ENCODE peak calls at places on chromosomes 13 and 19, in four cellular contexts. M is breast epithelium, T is HCT116, B is sigmoid colon. P is an unnamed sample. For H3K4me1, the result is how much of the 10 kb centered on the place peaks cover.

GRCh38 chr13:33072282-33072681 is 56.1 kb downstream of the KL start:
- DNase-seq in T (no peak), M (no peak), B (no peak), P (no peak)

GRCh38 chr13:108508263-108508662 is 121.1 kb upstream of the MYO16 start:
- DNase-seq in M (no peak), T (peak), B (no peak), P (no peak)

GRCh38 chr19:14347999-14348889 is 33.0 kb upstream of the ADGRE5 start:
- DNase-seq in T (no peak), B (peak), M (peak), P (peak)

GRCh38 chr13:31987535-31988170 is 43.9 kb upstream of the FRY start:
- DNase-seq in T (no peak), B (no peak), M (no peak), P (no peak)

GRCh38 chr19:2296141-2296540 is 11.8 kb downstream of the LINGO3 start:
- DNase-seq in T (no peak), B (no peak), M (no peak), P (no peak)

GRCh38 chr19:55189424-55189823 is 9.3 kb upstream of the SYT5 start:
- DNase-seq in T (peak), B (peak), M (no peak), P (peak)

GRCh38 chr19:3589439-3589838 is 4.2 kb downstream of the GIPC3 start:
- DNase-seq in B (no peak), T (no peak), M (no peak), P (no peak)

GRCh38 chr19:954672-955494 is 29.0 kb downstream of the ARID3A start:
- DNase-seq in M (no peak), B (no peak), T (no peak), P (no peak)

GRCh38 chr13:102033719-102034446 is 368.0 kb downstream of the FGF14 start:
- DNase-seq in M (no peak), B (no peak), T (no peak), P (no peak)

GRCh38 chr13:108961542-108962125 is 332.2 kb downstream of the MYO16 start:
- DNase-seq in M (no peak), T (peak), B (no peak), P (no peak)

GRCh38 chr19:54137913-54138776 is 583 bp downstream of the CNOT3 start:
- DNase-seq in M (no peak), B (no peak), T (no peak), P (no peak)

GRCh38 chr13:107117327-107118012 is 549.5 kb upstream of the ARGLU1 start:
- DNase-seq in M (no peak), B (no peak), T (no peak), P (no peak)

GRCh38 chr19:2475018-2475701 is 767 bp upstream of the GADD45B start:
- DNase-seq in B (peak), T (no peak), M (no peak), P (no peak)

GRCh38 chr13:25462301-25463125 is 90.7 kb downstream of the ATP8A2 start:
- DNase-seq in B (no peak), T (no peak), M (no peak), P (no peak)

GRCh38 chr19:45166723-45167252 is 6.0 kb upstream of the NKPD1 start:
- DNase-seq in B (no peak), M (no peak), T (no peak), P (no peak)

GRCh38 chr19:56837892-56838679 is 2.4 kb downstream of the PEG3 start:
- DNase-seq in T (no peak), B (peak), M (peak), P (peak)

GRCh38 chr13:29594710-29595379 is 643 bp downstream of the SLC7A1 start:
- DNase-seq in M (no peak), T (no peak), B (peak), P (peak)

GRCh38 chr19:35260694-35261304 is 8.0 kb upstream of the USF2 start:
- DNase-seq in B (peak), T (no peak), M (no peak), P (peak)

GRCh38 chr13:51960766-51961165 is 50.5 kb downstream of the ATP7B start:
- DNase-seq in M (no peak), T (no peak), B (no peak), P (no peak)

GRCh38 chr19:38831142-38831605 is 420 bp downstream of the ECH1 start:
- DNase-seq in M (peak), B (peak), T (no peak), P (peak)

GRCh38 chr19:31380854-31381253 is 31.6 kb upstream of the TSHZ3 start:
- DNase-seq in B (no peak), M (no peak), T (no peak), P (no peak)

GRCh38 chr19:43662487-43662886 is 7.5 kb downstream of the PLAUR start:
- DNase-seq in M (no peak), B (no peak), T (no peak), P (no peak)

GRCh38 chr13:32426191-32426980 is 1.5 kb downstream of the N4BP2L1 start:
- DNase-seq in M (no peak), T (no peak), B (no peak), P (no peak)

GRCh38 chr19:28646629-28647028 is 566.3 kb downstream of the UQCRFS1 start:
- DNase-seq in B (no peak), M (no peak), T (no peak), P (no peak)

GRCh38 chr13:112890316-112891131 is 78.5 kb upstream of the MCF2L start:
- DNase-seq in T (no peak), B (no peak), M (no peak), P (no peak)

GRCh38 chr19:30651691-30652090 is 279.5 kb downstream of the ZNF536 start:
- DNase-seq in B (no peak), M (no peak), T (no peak), P (no peak)

GRCh38 chr19:14933506-14933905 is 7.8 kb upstream of the OR7C2 start:
- DNase-seq in T (no peak), B (no peak), M (no peak), P (no peak)

GRCh38 chr13:20487927-20488326 is 37.7 kb downstream of the CRYL1 start:
- DNase-seq in T (no peak), M (no peak), B (no peak), P (no peak)

GRCh38 chr19:33691736-33692135 is 70.0 kb downstream of the CHST8 start:
- DNase-seq in B (no peak), M (peak), T (no peak), P (peak)

GRCh38 chr19:50850738-50851137 is 4.0 kb upstream of the KLK3 start:
- DNase-seq in B (no peak), T (no peak), M (no peak), P (no peak)

GRCh38 chr19:47650695-47651094 is 41.8 kb downstream of the BICRA start:
- DNase-seq in B (no peak), M (no peak), T (no peak), P (no peak)

GRCh38 chr13:67100723-67101122 is 129.4 kb downstream of the PCDH9 start:
- DNase-seq in M (no peak), B (no peak), T (no peak), P (no peak)

GRCh38 chr19:17305517-17306284 is at the start of gene MRPL34:
- DNase-seq in T (peak), M (peak), B (peak), P (peak)

GRCh38 chr19:28009696-28010095 is 1203.3 kb downstream of the UQCRFS1 start:
- DNase-seq in B (no peak), T (no peak), M (no peak), P (no peak)

GRCh38 chr13:29886446-29886845 is 36.0 kb upstream of the UBL3 start:
- DNase-seq in T (no peak), B (no peak), M (no peak), P (no peak)

GRCh38 chr19:12666305-12667048 is at the start of the genes MAN2B1 and WDR83:
- DNase-seq in B (peak), T (no peak), M (peak), P (peak)
- TF ChIP-seq POLR2AphosphoS5 in B (peak), T (peak), M (no peak), P (no peak)

GRCh38 chr19:8459095-8459494 is 14.3 kb downstream of the HNRNPM start:
- DNase-seq in T (no peak), M (no peak), B (no peak), P (no peak)
- H3K4me1 ChIP-seq in T (under half), M (under half), B (under half), P (half or more)

GRCh38 chr19:46298477-46299003 is 1.7 kb downstream of the HIF3A start:
- DNase-seq in T (no peak), B (no peak), M (no peak), P (peak)
- TF ChIP-seq POLR2A in T (no peak), B (peak), M (no peak), P (no peak)

GRCh38 chr13:77422724-77423123 is 95.8 kb upstream of the MYCBP2 start:
- DNase-seq in M (no peak), B (no peak), T (no peak), P (no peak)
- TF ChIP-seq POLR2AphosphoS5 in M (no peak), B (no peak), T (no peak), P (no peak)

GRCh38 chr13:46682015-46682414 is 114.9 kb downstream of the ESD start:
- DNase-seq in M (no peak), B (no peak), T (no peak), P (no peak)
- H3K4me1 ChIP-seq in M (under half), B (under half), T (under half), P (under half)

GRCh38 chr19:18715416-18715815 is 31.9 kb downstream of the CRTC1 start:
- DNase-seq in T (no peak), B (no peak), M (no peak), P (no peak)
- TF ChIP-seq POLR2A in T (no peak), B (no peak), M (no peak), P (no peak)

GRCh38 chr13:111429064-111429558 is 108.7 kb downstream of the TEX29 start:
- DNase-seq in T (peak), M (no peak), B (no peak), P (no peak)

GRCh38 chr13:111436446-111436845 is 116.0 kb downstream of the TEX29 start:
- DNase-seq in B (no peak), T (no peak), M (no peak), P (no peak)

GRCh38 chr13:111434578-111435159 is 114.2 kb downstream of the TEX29 start:
- DNase-seq in T (no peak), M (no peak), B (no peak), P (no peak)

GRCh38 chr13:111425326-111425725 is 104.9 kb downstream of the TEX29 start:
- DNase-seq in B (no peak), T (no peak), M (no peak), P (no peak)

GRCh38 chr13:111431241-111431640 is 110.8 kb downstream of the TEX29 start:
- DNase-seq in M (no peak), B (no peak), T (no peak), P (no peak)
- TF ChIP-seq POLR2AphosphoS5 in M (no peak), B (no peak), T (no peak), P (no peak)